ENCODE peak calls at places on chromosomes 2 and 18, in four cellular contexts. T, P, B and X are unnamed samples. For H3K4me1, the result is how much of the 10 kb centered on the place peaks cover.

GRCh38 chr2:196372811-196373664 is 201.7 kb upstream of the STK17B start:
- DNase-seq in T (no peak), P (no peak), B (no peak), X (no peak)

GRCh38 chr18:46097378-46097852 is 681 bp downstream of the ATP5F1A start:
- DNase-seq in T (no peak), P (no peak), B (no peak), X (no peak)

GRCh38 chr2:241602720-241603119 is 34.2 kb downstream of the THAP4 start:
- DNase-seq in T (no peak), P (no peak), B (no peak), X (no peak)

GRCh38 chr2:150168596-150168995 is 318.9 kb downstream of the RND3 start:
- DNase-seq in T (no peak), P (no peak), B (no peak), X (no peak)

GRCh38 chr18:24539866-24540604 is 79.6 kb downstream of the HRH4 start:
- DNase-seq in T (no peak), P (no peak), B (no peak), X (no peak)

GRCh38 chr2:205188516-205189138 is 493.7 kb upstream of the NRP2 start:
- DNase-seq in T (no peak), P (no peak), B (no peak), X (peak)

GRCh38 chr18:34913837-34914755 is 127.1 kb upstream of the MAPRE2 start:
- DNase-seq in T (no peak), P (no peak), B (no peak), X (no peak)

GRCh38 chr18:9474103-9474982 is 970 bp upstream of the RALBP1 start:
- DNase-seq in T (peak), P (peak), B (peak), X (peak)

GRCh38 chr2:9831670-9832069 is 11.6 kb upstream of the TAF1B start:
- DNase-seq in T (no peak), P (no peak), B (no peak), X (peak)

GRCh38 chr2:177679611-177680530 is 287.3 kb downstream of the AGPS start:
- DNase-seq in T (no peak), P (no peak), B (no peak), X (no peak)

GRCh38 chr2:182482511-182482910 is 55.7 kb upstream of the PDE1A start:
- DNase-seq in T (no peak), P (no peak), B (no peak), X (no peak)

GRCh38 chr2:224837558-224837957 is 121.4 kb upstream of the CCDC195 start:
- DNase-seq in T (no peak), P (no peak), B (no peak), X (no peak)

GRCh38 chr2:168454737-168455691 is 1.1 kb upstream of the CERS6 start:
- DNase-seq in T (no peak), P (no peak), B (no peak), X (no peak)

GRCh38 chr2:105451571-105452140 is 52.8 kb upstream of the FHL2 start:
- DNase-seq in T (no peak), P (no peak), B (no peak), X (no peak)

GRCh38 chr18:24657461-24657860 is 197.0 kb downstream of the HRH4 start:
- DNase-seq in T (no peak), P (peak), B (no peak), X (no peak)

GRCh38 chr2:219175928-219176817 is 552 bp downstream of the CNPPD1 start:
- DNase-seq in T (peak), P (peak), B (no peak), X (no peak)

GRCh38 chr2:41400057-41400665 is 647.7 kb upstream of the PKDCC start:
- DNase-seq in T (no peak), P (no peak), B (no peak), X (peak)

GRCh38 chr2:240911641-240912265 is 5.6 kb downstream of the CROCC2 start:
- DNase-seq in T (no peak), P (no peak), B (no peak), X (no peak)

GRCh38 chr2:237618449-237618848 is 8.9 kb upstream of the LRRFIP1 start:
- DNase-seq in T (no peak), P (no peak), B (no peak), X (no peak)

GRCh38 chr2:219634951-219635751 is 7.7 kb downstream of the SLC4A3 start:
- DNase-seq in T (no peak), P (peak), B (no peak), X (no peak)

GRCh38 chr2:203396667-203397066 is 68.5 kb downstream of the ABI2 start:
- DNase-seq in T (no peak), P (no peak), B (no peak), X (peak)

GRCh38 chr2:195732569-195732968 is 75.5 kb downstream of the SLC39A10 start:
- DNase-seq in T (no peak), P (no peak), B (no peak), X (no peak)

GRCh38 chr18:23982154-23983071 is 32.1 kb upstream of the TTC39C start:
- DNase-seq in T (no peak), P (no peak), B (no peak), X (peak)

GRCh38 chr2:224412064-224412921 is 10.4 kb upstream of the FAM124B start:
- DNase-seq in T (no peak), P (no peak), B (no peak), X (no peak)

GRCh38 chr2:937530-937929 is 13.1 kb upstream of the SNTG2 start:
- DNase-seq in T (no peak), P (no peak), B (no peak), X (no peak)
- H3K4me1 ChIP-seq in T (under half), P (under half), B (under half), X (under half)

DNA sequence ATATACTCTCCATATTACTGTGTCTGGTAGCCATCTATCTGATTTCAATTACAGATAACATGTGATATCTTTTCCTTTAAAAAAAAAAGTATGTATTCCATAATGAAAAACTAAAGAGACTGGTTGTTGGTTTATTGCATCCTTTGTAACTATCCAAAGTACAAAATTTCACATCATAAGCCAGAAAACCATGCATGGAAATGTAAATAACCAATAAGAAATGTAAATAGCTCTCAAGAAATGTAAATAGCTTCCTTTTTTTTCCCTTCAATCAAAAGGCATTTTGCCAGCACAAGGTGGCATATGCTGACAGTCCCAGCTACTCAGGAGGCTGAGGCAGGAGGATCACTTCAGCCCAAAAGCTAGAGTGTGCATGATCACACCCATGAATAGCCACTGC is 59.3 kb downstream of the ATL2 start:
- DNase-seq in T (no peak), P (no peak), B (no peak), X (no peak)
- TF ChIP-seq POLR2AphosphoS5 in T (no peak), P (no peak), B (no peak), X (no peak)

GRCh38 chr2:210429403-210430137 is 47.0 kb downstream of the LANCL1 start:
- DNase-seq in T (no peak), P (no peak), B (no peak), X (no peak)
- H3K4me1 ChIP-seq in T (under half), P (under half), B (under half), X (under half)

DNA sequence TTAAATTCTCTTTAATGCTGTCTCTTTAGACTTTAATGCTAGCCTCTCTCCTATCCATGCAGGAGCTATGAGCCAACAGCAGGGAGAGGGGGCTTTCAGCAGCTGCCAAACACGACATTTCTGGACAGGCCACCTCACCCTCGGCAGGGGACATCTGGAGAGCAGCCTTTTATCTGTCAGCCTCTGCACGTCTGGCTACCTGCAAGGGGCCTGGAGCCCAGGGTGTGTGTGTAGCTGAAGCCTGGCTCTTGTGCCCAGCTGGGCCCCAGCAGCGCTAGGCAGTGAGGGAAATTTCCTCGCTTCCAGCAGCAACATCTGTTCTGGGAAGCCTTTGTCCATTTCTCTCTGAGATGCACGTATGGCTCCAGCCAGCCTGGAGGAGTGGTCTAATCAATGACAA is 728.7 kb upstream of the ID2 start:
- DNase-seq in T (no peak), P (no peak), B (no peak), X (no peak)
- TF ChIP-seq POLR2AphosphoS5 in T (no peak), P (no peak), B (no peak), X (no peak)

GRCh38 chr2:46144133-46144800 is 152.9 kb upstream of the EPAS1 start:
- DNase-seq in T (no peak), P (no peak), B (no peak), X (peak)
- H3K4me1 ChIP-seq in T (under half), P (under half), B (under half), X (under half)

GRCh38 chr2:120471166-120471565 is 125.2 kb downstream of the INHBB start:
- DNase-seq in T (no peak), P (peak), B (no peak), X (no peak)

GRCh38 chr2:120470717-120471060 is 124.8 kb downstream of the INHBB start:
- DNase-seq in T (no peak), P (peak), B (no peak), X (no peak)

GRCh38 chr2:120469486-120469885 is 123.5 kb downstream of the INHBB start:
- DNase-seq in T (no peak), P (peak), B (no peak), X (no peak)

GRCh38 chr2:120472031-120472430 is 126.1 kb downstream of the INHBB start:
- DNase-seq in T (no peak), P (no peak), B (no peak), X (no peak)

GRCh38 chr2:120470041-120470716 is 124.2 kb downstream of the INHBB start:
- DNase-seq in T (peak), P (peak), B (no peak), X (no peak)
- TF ChIP-seq POLR2AphosphoS5 in T (peak), P (peak), B (no peak), X (no peak)

GRCh38 chr18:32907656-32908441 is 135.0 kb upstream of the KLHL14 start:
- DNase-seq in T (no peak), P (no peak), B (no peak), X (no peak)

GRCh38 chr18:32910694-32911296 is 138.0 kb upstream of the KLHL14 start:
- DNase-seq in T (no peak), P (no peak), B (no peak), X (peak)

GRCh38 chr18:32906506-32907214 is 133.8 kb upstream of the KLHL14 start:
- DNase-seq in T (no peak), P (no peak), B (no peak), X (peak)

GRCh38 chr18:32909798-32910561 is 137.2 kb upstream of the KLHL14 start:
- DNase-seq in T (no peak), P (peak), B (no peak), X (no peak)

DNA sequence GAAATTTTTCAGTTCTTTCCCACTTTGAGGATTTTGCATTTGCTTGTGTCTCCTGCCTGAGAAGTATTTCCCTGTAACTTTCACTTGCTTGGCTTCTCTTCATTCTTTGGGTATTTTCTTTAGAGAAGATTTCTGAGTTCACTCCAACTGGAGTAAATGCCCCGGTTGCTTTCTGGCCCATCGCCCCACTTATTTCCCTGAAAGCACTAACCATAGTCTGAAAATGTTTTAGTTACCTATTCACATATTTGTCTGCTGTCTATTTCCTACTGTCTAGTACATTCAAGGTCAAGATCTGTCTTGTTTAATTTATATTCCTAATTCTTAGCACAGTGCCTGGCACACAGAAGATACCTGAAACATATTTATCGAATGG is 134.4 kb upstream of the KLHL14 start:
- DNase-seq in T (no peak), P (no peak), B (no peak), X (no peak)
- H3K4me1 ChIP-seq in T (under half), P (under half), B (under half), X (under half)